ENCODE peak calls at places on chromosomes 11 and 22, in five cellular contexts. J, I, W, L and Z are unnamed samples.

GRCh38 chr11:122207505-122207904 is 91.5 kb upstream of the BLID start:
- DNase-seq in J (peak), I (peak), W (no peak), L (peak), Z (no peak)

GRCh38 chr22:17436382-17436951 is 67.2 kb downstream of the CECR2 start:
- DNase-seq in J (peak), I (no peak), W (no peak), L (peak), Z (no peak)

GRCh38 chr11:44365616-44366015 is 55.7 kb upstream of the ALX4 start:
- DNase-seq in J (no peak), I (no peak), W (no peak), L (no peak), Z (no peak)

GRCh38 chr11:9665749-9666148 is 1.9 kb downstream of the SWAP70 start:
- DNase-seq in J (no peak), I (no peak), W (no peak), L (no peak), Z (no peak)

GRCh38 chr11:112805658-112806057 is 155.6 kb upstream of the NCAM1 start:
- DNase-seq in J (no peak), I (no peak), W (no peak), L (no peak), Z (no peak)

GRCh38 chr22:46500201-46500600 is 37.2 kb downstream of the CELSR1 start:
- DNase-seq in J (no peak), I (no peak), W (no peak), L (no peak), Z (no peak)

GRCh38 chr22:45310331-45311032 is 748 bp downstream of the FAM118A start:
- DNase-seq in J (no peak), I (no peak), W (no peak), L (no peak), Z (no peak)

GRCh38 chr22:21958360-21959273 is 6.0 kb upstream of the PPM1F start:
- DNase-seq in J (no peak), I (no peak), W (no peak), L (no peak), Z (no peak)

GRCh38 chr22:42353883-42354727 is 78.1 kb downstream of the NFAM1 start:
- DNase-seq in J (no peak), I (no peak), W (no peak), L (no peak), Z (no peak)

GRCh38 chr11:57275582-57275981 is 38.5 kb upstream of the APLNR start:
- DNase-seq in J (no peak), I (no peak), W (no peak), L (peak), Z (no peak)

GRCh38 chr11:3165152-3165705 is at the start of gene OSBPL5:
- DNase-seq in J (peak), I (peak), W (peak), L (peak), Z (peak)

GRCh38 chr11:131889760-131890620 is 519.6 kb downstream of the NTM start:
- DNase-seq in J (peak), I (no peak), W (no peak), L (no peak), Z (no peak)

GRCh38 chr22:28773461-28773867 is 969 bp downstream of the CCDC117 start:
- DNase-seq in J (peak), I (no peak), W (no peak), L (peak), Z (no peak)

GRCh38 chr11:64036081-64037026 is 623 bp downstream of the FLRT1 start:
- DNase-seq in J (peak), I (no peak), W (no peak), L (peak), Z (no peak)

GRCh38 chr22:43263645-43264514 is 76.9 kb upstream of the TTLL12 start:
- DNase-seq in J (peak), I (peak), W (no peak), L (peak), Z (peak)

GRCh38 chr11:111977141-111978027 is 40.2 kb downstream of the DIXDC1 start:
- DNase-seq in J (peak), I (no peak), W (peak), L (no peak), Z (no peak)

GRCh38 chr11:103681855-103682254 is 354.6 kb upstream of the DDI1 start:
- DNase-seq in J (no peak), I (no peak), W (no peak), L (no peak), Z (no peak)

GRCh38 chr11:2096001-2096918 is 42.9 kb downstream of the IGF2 start:
- DNase-seq in J (peak), I (no peak), W (no peak), L (peak), Z (no peak)

GRCh38 chr22:42959472-42960145 is 55.3 kb downstream of the PACSIN2 start:
- DNase-seq in J (peak), I (peak), W (no peak), L (peak), Z (no peak)

GRCh38 chr11:886568-886967 is 24.0 kb downstream of the CHID1 start:
- DNase-seq in J (no peak), I (no peak), W (no peak), L (no peak), Z (no peak)

GRCh38 chr11:86906198-86906597 is 49.0 kb downstream of the FZD4 start:
- DNase-seq in J (no peak), I (no peak), W (no peak), L (no peak), Z (no peak)

GRCh38 chr11:2737226-2737590 is 37.4 kb upstream of the KCNQ1OT1 start:
- DNase-seq in J (no peak), I (no peak), W (no peak), L (no peak), Z (no peak)

GRCh38 chr22:21652547-21653545 is 10.7 kb downstream of the SDF2L1 start:
- DNase-seq in J (no peak), I (no peak), W (no peak), L (no peak), Z (no peak)

GRCh38 chr11:1119282-1120146 is 38.2 kb upstream of the MUC5AC start:
- DNase-seq in J (no peak), I (no peak), W (peak), L (no peak), Z (no peak)

GRCh38 chr11:1233351-1234053 is 10.6 kb downstream of the MUC5B start:
- DNase-seq in J (no peak), I (no peak), W (no peak), L (no peak), Z (no peak)

GRCh38 chr11:13210424-13210823 is 67.2 kb upstream of the BMAL1 start:
- DNase-seq in J (peak), I (peak), W (peak), L (peak), Z (no peak)

GRCh38 chr11:64331569-64332371 is 8.2 kb upstream of the CCDC88B start:
- DNase-seq in J (peak), I (peak), W (no peak), L (peak), Z (peak)

GRCh38 chr11:14454861-14455632 is 44.6 kb downstream of the COPB1 start:
- DNase-seq in J (peak), I (no peak), W (no peak), L (peak), Z (no peak)

GRCh38 chr11:79068356-79068755 is 372.5 kb downstream of the TENM4 start:
- DNase-seq in J (no peak), I (no peak), W (no peak), L (no peak), Z (no peak)

GRCh38 chr22:23385301-23386244 is 194.5 kb downstream of the IGLL1 start:
- DNase-seq in J (peak), I (peak), W (peak), L (peak), Z (peak)
- TF ChIP-seq CTCF in J (peak), I (peak), W (peak), L (peak), Z (peak)

GRCh38 chr22:37697540-37697835 is 640 bp downstream of the TRIOBP start:
- DNase-seq in J (no peak), I (no peak), W (no peak), L (no peak), Z (no peak)

GRCh38 chr22:37692627-37693285 is 4.1 kb upstream of the TRIOBP start:
- DNase-seq in J (no peak), I (no peak), W (no peak), L (no peak), Z (no peak)

GRCh38 chr22:37690901-37691504 is 4.9 kb downstream of the NOL12 start:
- DNase-seq in J (no peak), I (no peak), W (no peak), L (no peak), Z (no peak)

GRCh38 chr22:37701121-37701786 is 4.4 kb downstream of the TRIOBP start:
- DNase-seq in J (no peak), I (no peak), W (no peak), L (peak), Z (no peak)

DNA sequence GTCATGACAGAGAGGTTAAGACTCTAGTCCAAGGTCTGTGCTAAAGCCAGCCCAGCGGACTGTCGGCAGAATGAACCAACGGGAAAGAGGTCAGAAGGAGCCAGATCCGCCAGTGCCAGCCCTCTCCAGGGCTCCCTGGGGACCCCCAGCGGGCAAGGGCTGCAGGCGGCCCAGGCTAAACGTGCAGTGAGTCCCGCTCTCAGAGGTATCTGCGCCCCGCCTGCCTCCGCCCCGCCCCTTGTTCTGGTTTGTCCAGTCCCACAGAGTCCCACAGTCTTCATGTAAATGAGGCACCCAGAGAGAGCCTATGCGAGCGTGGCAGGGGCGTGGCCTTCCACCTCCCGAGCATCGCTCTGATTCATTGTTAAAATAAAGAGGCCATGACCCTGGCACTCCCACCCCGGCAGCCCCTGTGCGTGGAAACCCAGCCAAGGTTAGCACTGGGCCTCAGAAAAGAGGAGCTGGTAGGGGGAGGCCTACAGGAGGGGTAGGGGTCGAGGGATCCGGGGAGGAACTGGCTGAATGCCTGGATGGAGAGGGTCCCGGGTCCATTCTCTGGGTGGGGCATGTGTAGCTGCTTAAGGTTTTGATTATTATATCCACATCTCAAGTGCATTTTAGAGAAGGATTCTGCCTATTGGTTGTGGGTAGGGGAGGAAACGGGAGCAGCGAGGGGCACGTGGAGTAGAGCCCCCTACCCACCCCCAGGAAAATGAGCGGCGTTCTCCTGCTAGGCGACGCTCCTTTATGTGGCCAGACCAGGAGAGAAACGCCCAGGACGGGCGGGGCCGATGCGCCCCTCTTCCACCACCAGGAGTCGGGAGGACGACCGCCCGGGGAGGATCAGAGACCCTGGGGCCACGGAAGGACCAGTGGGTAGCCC is at the start of gene TRIOBP:
- DNase-seq in J (peak), I (peak), W (peak), L (peak), Z (peak)
- TF ChIP-seq CTCF in J (peak), I (peak), W (peak), L (peak), Z (peak)

DNA sequence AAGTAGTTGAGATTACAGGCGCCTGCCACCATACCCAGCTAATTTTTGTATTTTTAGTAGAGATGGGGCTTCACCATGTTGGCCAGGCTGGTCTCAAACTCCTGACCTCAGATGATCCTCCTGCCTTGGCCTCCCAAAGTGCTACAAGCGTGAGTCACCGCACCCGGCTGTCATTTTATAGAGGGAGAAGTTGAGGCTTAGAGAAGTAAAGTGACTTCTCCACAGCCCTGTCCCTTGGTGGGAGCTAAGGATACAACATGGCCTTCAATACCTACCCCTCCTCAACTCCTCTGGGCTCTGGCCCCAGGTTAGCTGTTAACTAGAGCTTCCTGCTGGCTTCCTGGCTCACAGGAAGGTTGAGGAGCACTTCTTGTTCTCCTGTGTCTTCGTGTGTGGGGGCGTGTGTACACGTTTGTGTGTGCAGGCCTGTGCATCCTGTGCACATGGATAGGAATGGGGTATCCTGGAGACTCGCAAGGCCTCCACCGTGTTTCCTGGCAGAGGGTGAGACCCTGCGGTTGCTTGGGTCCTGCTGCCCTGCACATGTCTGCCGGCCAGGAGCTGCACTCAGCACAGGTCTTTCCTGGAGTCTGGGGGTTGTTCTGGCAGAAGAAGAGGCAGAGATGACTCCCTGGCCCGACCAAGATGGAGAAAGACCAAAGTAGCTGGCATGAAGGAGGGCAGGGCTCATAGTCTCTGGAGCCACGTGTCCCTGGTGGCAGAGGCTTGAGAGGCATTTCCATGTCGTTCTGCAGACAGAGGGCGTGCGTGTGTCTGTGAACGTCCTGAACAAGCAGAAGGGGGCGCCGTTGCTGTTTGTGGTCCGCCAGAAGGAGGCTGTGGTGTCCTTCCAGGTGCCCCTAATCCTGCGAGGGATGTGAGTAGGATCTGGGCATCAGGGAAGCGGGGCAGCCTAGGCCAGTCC is 2.4 kb downstream of the SIDT2 start:
- DNase-seq in J (peak), I (no peak), W (peak), L (peak), Z (peak)
- TF ChIP-seq CTCF in J (peak), I (peak), W (peak), L (peak), Z (peak)

GRCh38 chr11:46296520-46297448 is 19.3 kb downstream of the CREB3L1 start:
- DNase-seq in J (peak), I (peak), W (peak), L (peak), Z (no peak)
- TF ChIP-seq CTCF in J (peak), I (peak), W (peak), L (peak), Z (no peak)

GRCh38 chr11:61738776-61739175 is 13.7 kb upstream of the MYRF start:
- DNase-seq in J (no peak), I (no peak), W (no peak), L (no peak), Z (no peak)

GRCh38 chr11:61739413-61739812 is 13.0 kb upstream of the MYRF start:
- DNase-seq in J (no peak), I (no peak), W (no peak), L (no peak), Z (no peak)

GRCh38 chr11:61736310-61736709 is 16.1 kb upstream of the MYRF start:
- DNase-seq in J (no peak), I (no peak), W (no peak), L (no peak), Z (no peak)

GRCh38 chr11:61737131-61737530 is 15.3 kb upstream of the MYRF start:
- DNase-seq in J (no peak), I (no peak), W (no peak), L (no peak), Z (no peak)

DNA sequence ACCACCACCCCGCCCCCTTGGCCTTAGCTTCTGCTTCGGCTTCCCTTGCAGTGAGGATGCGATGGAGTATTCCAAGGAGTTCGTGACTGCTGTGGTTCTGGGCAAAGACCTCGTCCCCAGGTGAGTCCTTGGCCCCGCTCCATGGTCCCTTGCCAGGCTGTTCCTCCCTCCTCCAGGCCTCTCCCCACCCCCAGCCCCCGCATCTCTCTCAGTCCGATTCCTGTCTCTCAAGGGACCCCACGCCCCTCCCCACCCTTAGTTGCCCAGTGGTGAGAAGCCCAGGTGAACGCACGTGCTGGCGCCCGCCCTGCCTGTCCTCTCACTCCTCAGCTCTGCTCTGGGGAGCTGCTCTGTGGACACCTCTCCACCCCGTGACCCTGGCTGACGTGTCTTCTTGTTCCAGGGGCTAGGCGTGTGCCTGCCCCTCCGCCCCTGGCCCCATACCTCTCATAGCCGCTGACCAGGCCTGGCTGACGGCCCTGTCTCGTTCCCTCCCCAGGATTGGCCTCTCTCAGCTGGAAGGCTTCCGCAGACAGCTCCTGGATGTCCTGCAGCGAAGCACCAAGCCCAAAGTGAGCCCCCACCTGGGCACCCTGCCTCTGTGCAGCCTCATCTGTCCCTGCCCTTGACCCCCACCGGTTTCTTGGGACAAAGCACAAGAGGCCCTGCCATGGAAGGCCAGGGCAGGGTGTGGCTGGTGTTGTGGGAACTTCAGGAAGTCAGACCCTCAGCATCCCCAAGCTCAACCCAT is 14.6 kb upstream of the MYRF start:
- DNase-seq in J (no peak), I (no peak), W (no peak), L (no peak), Z (no peak)
- TF ChIP-seq CTCF in J (no peak), I (no peak), W (no peak), L (no peak), Z (no peak)

GRCh38 chr11:72353861-72354260 is 80.5 kb downstream of the CLPB start:
- DNase-seq in J (peak), I (no peak), W (no peak), L (no peak), Z (no peak)
- TF ChIP-seq CTCF in J (peak), I (peak), W (peak), L (no peak), Z (no peak)

GRCh38 chr22:49452362-49452946 is 375.2 kb downstream of the BRD1 start:
- DNase-seq in J (no peak), I (no peak), W (no peak), L (no peak), Z (no peak)

GRCh38 chr22:49457146-49457545 is 370.5 kb downstream of the BRD1 start:
- DNase-seq in J (no peak), I (no peak), W (no peak), L (no peak), Z (no peak)

GRCh38 chr22:49453816-49454215 is 373.9 kb downstream of the BRD1 start:
- DNase-seq in J (no peak), I (no peak), W (no peak), L (no peak), Z (no peak)

GRCh38 chr22:49457946-49458707 is 369.5 kb downstream of the BRD1 start:
- DNase-seq in J (no peak), I (no peak), W (no peak), L (no peak), Z (no peak)

GRCh38 chr22:49454726-49455125 is 372.9 kb downstream of the BRD1 start:
- DNase-seq in J (no peak), I (no peak), W (no peak), L (no peak), Z (no peak)
- TF ChIP-seq CTCF in J (no peak), I (no peak), W (no peak), L (no peak), Z (no peak)

GRCh38 chr22:31150615-31151014 is 9.4 kb upstream of the RNF185 start:
- DNase-seq in J (peak), I (no peak), W (no peak), L (no peak), Z (no peak)
- TF ChIP-seq CTCF in J (peak), I (peak), W (peak), L (peak), Z (no peak)

DNA sequence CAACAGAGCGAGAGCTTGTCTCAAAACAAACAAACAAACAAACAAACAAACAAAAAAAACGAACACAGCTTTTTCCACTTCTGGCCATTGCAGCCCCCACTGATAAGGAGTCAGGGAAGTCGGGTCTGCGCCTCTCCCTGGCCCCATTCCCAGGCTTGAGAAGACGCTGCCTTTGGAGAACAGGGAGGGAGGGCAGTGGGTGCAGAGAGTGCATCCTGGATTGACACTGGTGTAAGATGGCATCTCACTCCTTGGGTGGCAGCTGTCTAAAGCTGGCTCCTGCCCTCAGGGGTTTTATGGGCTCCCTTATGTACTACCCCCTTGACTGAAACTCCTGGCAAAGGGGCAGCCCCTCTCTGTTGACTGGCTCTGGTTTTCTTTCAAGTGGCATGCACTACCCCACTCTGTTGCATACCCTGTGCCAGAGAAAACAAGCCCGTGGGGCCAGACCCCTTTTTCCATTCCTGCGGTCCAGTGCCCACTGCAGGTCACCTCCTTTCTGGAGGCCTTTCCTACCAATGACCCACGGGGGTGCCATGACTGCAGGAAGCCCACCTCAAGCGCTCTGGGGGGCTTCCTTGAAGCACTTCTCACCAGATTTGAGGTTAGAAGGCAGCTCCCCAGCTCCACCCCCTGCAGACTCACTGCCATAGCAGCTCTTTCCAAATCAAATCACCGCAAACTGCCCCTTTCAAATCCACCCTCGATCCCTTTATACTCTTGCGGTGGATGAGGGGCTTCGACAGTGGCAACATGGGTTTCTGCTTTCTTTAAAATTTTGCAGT is 12.7 kb downstream of the DRAP1 start:
- DNase-seq in J (peak), I (no peak), W (no peak), L (no peak), Z (no peak)
- TF ChIP-seq CTCF in J (no peak), I (no peak), W (no peak), L (peak), Z (no peak)